ENCODE peak calls at places on chromosome 7, in six cellular contexts. R, I, C, T, M and X are unnamed samples.

GRCh38 chr7:81470084-81470723 is 299.6 kb downstream of the HGF start:
- DNase-seq in T (peak; percentile 53), C (peak; percentile 56), M (peak; percentile 72), R (peak; percentile 51), I (no peak), X (peak; percentile 68)

GRCh38 chr7:91379246-91379645 is 115.0 kb downstream of the FZD1 start:
- DNase-seq in T (no peak), C (no peak), M (no peak), R (no peak), I (no peak), X (no peak)

GRCh38 chr7:40808409-40808942 is 673.7 kb downstream of the SUGCT start:
- DNase-seq in C (no peak), M (no peak), T (no peak), R (peak; percentile 67), I (no peak), X (no peak)

GRCh38 chr7:74495112-74495880 is 41.6 kb downstream of the GTF2IRD1 start:
- DNase-seq in C (no peak), I (no peak), M (no peak), T (peak; percentile 23), R (no peak), X (no peak)

GRCh38 chr7:41763626-41764025 is 60.7 kb upstream of the INHBA start:
- DNase-seq in I (no peak), C (no peak), M (no peak), T (no peak), R (no peak), X (no peak)

GRCh38 chr7:82319674-82320118 is 123.9 kb downstream of the CACNA2D1 start:
- DNase-seq in I (no peak), C (peak; percentile 69), T (peak; percentile 83), M (no peak), R (peak; percentile 11), X (peak; percentile 37)

GRCh38 chr7:126791306-126791705 is 461.4 kb downstream of the GRM8 start:
- DNase-seq in I (no peak), C (no peak), M (no peak), R (peak; percentile 59), T (no peak), X (no peak)

GRCh38 chr7:150937848-150938561 is 40.1 kb downstream of the KCNH2 start:
- DNase-seq in R (peak; percentile 79), C (no peak), T (peak; percentile 41), I (peak; percentile 24), M (no peak), X (peak; percentile 47)

GRCh38 chr7:35865287-35865686 is 64.4 kb downstream of the SEPTIN7 start:
- DNase-seq in I (no peak), M (no peak), R (no peak), C (no peak), T (no peak), X (no peak)

GRCh38 chr7:151460474-151460855 is 20.5 kb upstream of the CRYGN start:
- DNase-seq in M (no peak), R (no peak), C (no peak), T (no peak), I (no peak), X (no peak)

GRCh38 chr7:106063039-106063438 is 49.1 kb downstream of the SYPL1 start:
- DNase-seq in C (no peak), T (no peak), R (no peak), M (no peak), I (no peak), X (no peak)

GRCh38 chr7:27435461-27435860 is 192.9 kb downstream of the EVX1 start:
- DNase-seq in M (no peak), C (no peak), I (no peak), T (no peak), R (no peak), X (no peak)

GRCh38 chr7:25926891-25927625 is 224.9 kb upstream of the NFE2L3 start:
- DNase-seq in T (no peak), R (no peak), M (no peak), C (no peak), I (no peak), X (no peak)

GRCh38 chr7:16261100-16261499 is 160.2 kb downstream of the CRPPA start:
- DNase-seq in R (no peak), T (no peak), M (no peak), I (no peak), C (no peak), X (no peak)

GRCh38 chr7:122307228-122307619 is 2.7 kb upstream of the FEZF1 start:
- DNase-seq in I (no peak), M (peak; percentile 64), R (no peak), T (no peak), C (no peak), X (no peak)

GRCh38 chr7:41996381-41997035 is 240.5 kb downstream of the GLI3 start:
- DNase-seq in M (no peak), C (no peak), T (no peak), R (peak; percentile 83), I (no peak), X (no peak)

GRCh38 chr7:22452142-22452763 is 47.7 kb downstream of the STEAP1B start:
- DNase-seq in I (no peak), T (peak; percentile 74), C (peak; percentile 34), R (no peak), M (peak; percentile 84), X (no peak)

DNA sequence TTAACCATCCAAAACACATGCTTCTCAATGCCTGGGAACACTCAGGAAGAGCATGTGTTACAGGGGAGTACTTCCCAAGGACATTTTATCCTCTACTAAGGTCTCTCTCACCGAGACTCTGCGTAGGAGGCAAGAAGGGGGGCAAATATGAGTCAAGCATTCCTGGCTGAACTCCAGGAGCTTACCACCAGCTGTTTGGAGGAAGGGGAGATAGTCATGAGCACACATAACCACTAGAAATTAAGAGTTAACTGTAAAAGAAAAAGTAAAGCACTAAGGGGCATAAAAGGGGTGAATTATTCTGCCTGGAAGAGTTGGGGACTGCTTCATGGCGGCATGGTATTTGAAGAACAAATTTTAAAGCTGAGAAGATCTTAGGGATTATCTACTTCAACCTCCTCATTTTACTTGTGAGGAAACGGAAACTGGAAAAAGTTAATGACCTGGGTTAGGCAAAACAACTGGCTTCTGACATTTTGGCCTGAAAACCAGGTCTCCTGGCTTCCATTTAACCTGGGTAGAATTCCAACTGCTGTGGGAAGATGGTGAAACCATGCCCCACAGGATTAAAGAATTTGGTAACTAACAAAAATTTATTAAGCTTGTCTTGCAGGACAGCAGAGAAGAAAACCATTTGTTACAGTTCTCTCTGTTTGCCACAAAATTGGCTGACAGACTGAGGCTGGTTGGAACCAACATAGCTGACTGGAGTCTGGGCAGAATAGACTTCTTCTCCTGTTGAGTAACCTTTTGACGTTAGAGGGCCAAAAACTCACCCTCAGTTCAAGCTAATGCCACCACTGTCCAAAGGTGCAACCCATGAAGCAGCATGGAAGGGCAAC is 85.5 kb downstream of the SLC25A13 start:
- DNase-seq in T (peak; percentile 42), M (no peak), C (peak; percentile 75), R (peak; percentile 35), I (no peak), X (no peak)
- H3K4me1 ChIP-seq in T (peaks cover 18% of the 10 kb centered on the region), M (no peaks in the 10 kb centered on the region), C (no peaks in the 10 kb centered on the region), R (peaks cover 10% of the 10 kb centered on the region), I (no peaks in the 10 kb centered on the region), X (peaks cover 20% of the 10 kb centered on the region)

DNA sequence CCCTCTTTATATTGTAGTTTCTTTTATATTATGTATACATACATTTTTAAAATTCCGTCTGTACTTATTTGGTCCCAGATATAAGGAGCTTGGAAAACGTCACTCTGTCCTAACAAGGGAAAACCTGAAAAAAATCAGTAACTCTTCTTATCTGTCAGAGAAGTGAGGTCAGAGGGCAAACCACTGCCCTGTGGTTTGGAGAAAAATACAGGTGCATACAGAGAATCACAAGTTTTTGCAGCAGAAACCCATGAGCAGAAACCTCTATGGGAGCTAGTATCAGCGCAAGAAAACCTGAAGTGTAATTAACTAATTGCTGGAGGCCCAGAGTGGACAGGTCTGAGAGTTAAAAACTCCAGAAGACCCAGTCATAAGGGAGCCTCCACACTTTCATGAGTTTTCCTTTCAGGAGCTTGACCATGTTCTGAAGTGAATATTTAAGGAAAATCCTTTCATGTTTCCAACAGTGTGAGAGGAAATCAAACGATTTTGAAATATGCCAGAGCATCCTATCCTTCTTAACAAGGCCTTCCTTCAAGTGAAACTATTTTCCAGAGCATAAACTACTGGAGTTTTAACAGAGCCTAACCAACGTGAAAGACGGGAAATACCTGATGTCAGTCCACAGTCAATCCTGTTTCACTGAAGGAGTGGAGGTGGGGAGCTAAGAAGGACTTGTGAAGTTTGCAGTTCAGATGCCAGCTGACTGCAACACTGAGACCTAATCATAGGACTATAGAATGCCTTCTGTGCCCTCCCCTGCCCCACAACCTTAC is 290.8 kb upstream of the BMPER start:
- DNase-seq in C (no peak), R (no peak), M (no peak), I (no peak), T (no peak), X (no peak)
- H3K27ac ChIP-seq in C (no peak overlapping the region), R (no peak overlapping the region), M (no peak overlapping the region), I (no peak overlapping the region), T (no peak overlapping the region), X (no peak overlapping the region)

DNA sequence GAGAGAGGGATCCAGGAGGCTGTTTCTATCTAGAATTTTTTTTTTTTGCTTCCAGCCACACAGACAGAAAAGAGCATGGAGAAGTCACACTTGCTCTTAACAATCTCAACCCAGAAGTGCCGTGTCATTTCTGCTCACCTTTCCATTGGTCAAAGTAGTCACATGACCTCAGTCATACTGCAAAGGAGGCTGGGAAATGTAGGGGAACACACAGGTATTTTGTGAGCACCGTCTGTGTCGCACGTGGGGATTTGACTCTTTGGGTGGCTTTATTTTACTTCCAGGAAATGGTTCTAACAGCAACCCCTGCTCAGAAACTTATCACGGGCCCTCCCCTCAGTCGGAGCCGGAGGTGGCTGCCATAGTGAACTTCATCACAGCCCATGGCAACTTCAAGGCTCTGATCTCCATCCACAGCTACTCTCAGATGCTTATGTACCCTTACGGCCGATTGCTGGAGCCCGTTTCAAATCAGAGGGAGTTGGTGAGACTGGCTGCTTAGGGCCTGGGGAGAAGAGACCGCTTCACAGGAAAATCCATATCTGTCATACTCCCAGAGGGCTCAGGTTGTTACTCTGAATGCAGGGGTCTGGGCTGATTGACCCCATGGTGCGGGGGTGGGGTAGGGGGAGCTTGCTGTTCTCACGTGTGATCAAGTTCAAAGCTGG is 13.1 kb upstream of the CPA1 start:
- DNase-seq in I (peak; percentile 81), T (no peak), R (no peak), C (no peak), M (no peak), X (no peak)
- H3K4me1 ChIP-seq in I (peaks cover 15% of the 10 kb centered on the region), T (peaks cover 49% of the 10 kb centered on the region), R (peaks cover 68% of the 10 kb centered on the region), C (no peaks in the 10 kb centered on the region), M (no peaks in the 10 kb centered on the region), X (no peaks in the 10 kb centered on the region)

DNA sequence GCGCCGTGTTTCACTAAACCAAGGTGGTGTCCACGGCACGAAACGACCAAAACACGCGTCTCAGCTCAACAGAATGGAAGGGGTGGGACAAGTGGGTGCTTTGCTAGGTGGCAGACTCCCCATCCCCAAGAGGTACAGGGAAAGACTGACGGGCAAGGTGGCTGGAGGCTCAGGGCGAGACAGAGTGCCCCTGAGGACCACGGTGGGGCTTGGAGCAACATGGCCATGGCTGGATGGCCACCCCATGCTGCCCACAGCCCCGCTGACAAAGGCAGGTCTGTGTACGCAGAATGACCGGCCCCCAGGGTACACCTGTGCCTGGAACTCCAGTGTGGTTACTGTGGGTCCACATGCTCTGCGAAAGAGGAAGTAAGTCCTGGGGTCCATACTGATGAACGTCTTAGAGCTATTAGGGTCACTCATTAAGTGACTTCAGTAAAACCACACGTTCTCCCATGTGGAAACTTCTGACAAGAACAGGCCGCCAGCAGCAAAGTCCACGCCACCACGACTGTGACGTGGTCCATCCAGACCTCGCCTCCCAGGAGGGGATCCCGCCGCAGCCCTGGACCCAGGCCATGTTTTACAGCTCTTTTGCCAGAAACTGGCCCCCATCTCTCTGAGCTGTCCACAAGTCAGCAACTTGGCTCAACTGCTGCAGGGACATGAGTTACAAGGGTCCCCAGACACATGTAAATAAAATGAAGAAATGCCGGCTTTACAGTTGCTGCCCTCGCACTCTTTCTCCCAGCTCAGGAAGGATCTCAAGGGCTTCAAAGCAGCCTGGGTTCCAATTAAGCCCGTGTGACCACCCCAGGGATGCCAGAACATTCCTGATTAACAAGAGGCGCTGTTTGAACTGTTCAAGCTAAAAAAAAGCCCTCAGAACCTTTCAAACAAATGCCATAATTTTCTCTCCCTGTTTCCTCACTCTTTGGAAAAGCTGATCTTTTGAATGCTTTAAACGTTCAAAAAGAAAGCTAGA is 66.8 kb downstream of the MAD1L1 start:
- DNase-seq in I (no peak), C (no peak), R (no peak), M (no peak), T (peak; percentile 33), X (no peak)
- H3K27ac ChIP-seq in I (no peak overlapping the region), C (no peak overlapping the region), R (no peak overlapping the region), M (no peak overlapping the region), T (no peak overlapping the region), X (no peak overlapping the region)